ENCODE peak calls at places on chromosomes 6 and 20, in eight cellular contexts. B, J, Q, K, T, I, N and F are unnamed samples.
A peak's percentile ranks its signal among the peaks of the same experiment; 100 is the strongest.

GRCh38 chr20:4192378-4193048 is 177.2 kb upstream of the RNF24 start:
- DNase-seq in Q (no peak), T (no peak), N (no peak), K (no peak), J (no peak), I (no peak), B (no peak), F (no peak)

GRCh38 chr6:122733259-122733658 is 46.3 kb upstream of the FABP7 start:
- DNase-seq in J (no peak), Q (no peak), N (no peak), B (no peak), K (no peak), I (no peak), T (no peak), F (no peak)

GRCh38 chr6:106630366-106630765 is 988 bp downstream of the QRSL1 start:
- DNase-seq in J (no peak), I (no peak), B (no peak), K (no peak), Q (no peak), N (no peak), T (no peak), F (no peak)

GRCh38 chr6:46078294-46078693 is 51.5 kb upstream of the ENPP4 start:
- DNase-seq in I (no peak), J (no peak), T (no peak), B (no peak), Q (no peak), K (no peak), N (no peak), F (no peak)

GRCh38 chr6:15874821-15875220 is 212.0 kb upstream of the DTNBP1 start:
- DNase-seq in I (no peak), Q (no peak), N (peak; percentile 29), K (no peak), J (no peak), T (no peak), B (no peak), F (no peak)

GRCh38 chr6:36028887-36029324 is 1.3 kb downstream of the MAPK14 start:
- DNase-seq in K (no peak), N (peak; percentile 63), B (peak; percentile 81), T (no peak), I (peak; percentile 87), Q (peak; percentile 78), J (peak; percentile 70), F (peak; percentile 72)

GRCh38 chr6:22899446-22899845 is 330.1 kb downstream of the HDGFL1 start:
- DNase-seq in I (no peak), T (no peak), N (no peak), Q (no peak), B (no peak), J (no peak), K (no peak), F (no peak)

GRCh38 chr6:63963756-63964315 is 328.2 kb downstream of the PHF3 start:
- DNase-seq in N (no peak), B (no peak), K (no peak), I (no peak), J (no peak), T (no peak), Q (no peak), F (no peak)

GRCh38 chr6:22325481-22325880 is 28.6 kb upstream of the PRL start:
- DNase-seq in J (no peak), B (no peak), T (no peak), K (no peak), Q (no peak), I (no peak), N (no peak), F (no peak)

GRCh38 chr6:69729870-69730449 is 66.8 kb downstream of the LMBRD1 start:
- DNase-seq in J (no peak), N (no peak), Q (no peak), T (no peak), K (no peak), B (no peak), I (no peak), F (no peak)

GRCh38 chr6:133553652-133554051 is 312.5 kb downstream of the EYA4 start:
- DNase-seq in T (no peak), N (peak; percentile 62), I (no peak), B (no peak), Q (no peak), K (no peak), J (peak; percentile 72), F (no peak)

GRCh38 chr20:41249371-41249770 is 68.2 kb downstream of the ZHX3 start:
- DNase-seq in N (peak; percentile 54), Q (no peak), K (peak; percentile 40), T (no peak), J (no peak), I (peak; percentile 92), B (peak; percentile 86), F (peak; percentile 59)

GRCh38 chr6:1129141-1129540 is 182.8 kb upstream of the FOXQ1 start:
- DNase-seq in J (no peak), K (peak; percentile 47), Q (no peak), B (no peak), N (no peak), T (no peak), I (no peak), F (no peak)

GRCh38 chr6:161406633-161407032 is 132.8 kb upstream of the AGPAT4 start:
- DNase-seq in J (no peak), T (no peak), Q (no peak), K (peak; percentile 35), B (no peak), N (no peak), I (no peak), F (no peak)

GRCh38 chr6:157550114-157550989 is 169.4 kb downstream of the ZDHHC14 start:
- DNase-seq in I (no peak), Q (no peak), B (no peak), N (no peak), J (no peak), T (no peak), K (no peak), F (no peak)

GRCh38 chr6:143063631-143064030 is 2.9 kb downstream of the AIG1 start:
- DNase-seq in I (no peak), B (no peak), N (no peak), K (no peak), T (no peak), Q (no peak), J (no peak), F (no peak)

GRCh38 chr20:35652641-35653429 is 11.9 kb downstream of the CPNE1 start:
- DNase-seq in Q (no peak), I (no peak), T (no peak), B (no peak), K (no peak), J (no peak), N (no peak), F (no peak)

GRCh38 chr6:137705166-137706064 is 161.6 kb upstream of the TNFAIP3 start:
- DNase-seq in N (no peak), I (peak; percentile 61), Q (peak; percentile 76), K (no peak), T (no peak), J (peak; percentile 45), B (peak; percentile 70), F (peak; percentile 71)

GRCh38 chr6:31578461-31579118 is 3.2 kb downstream of the TNF start:
- DNase-seq in T (no peak), J (no peak), N (no peak), I (no peak), Q (no peak), K (no peak), B (no peak), F (no peak)

GRCh38 chr20:6784767-6785166 is 17.3 kb downstream of the BMP2 start:
- DNase-seq in I (no peak), T (no peak), K (no peak), B (no peak), Q (no peak), J (no peak), N (no peak), F (no peak)

GRCh38 chr6:15365273-15365687 is 119.4 kb downstream of the JARID2 start:
- DNase-seq in J (peak; percentile 90), K (peak; percentile 58), Q (peak; percentile 64), B (peak; percentile 92), N (no peak), T (peak; percentile 23), I (peak; percentile 90), F (peak; percentile 81)

GRCh38 chr6:18277181-18278006 is 13.1 kb upstream of the DEK start:
- DNase-seq in N (no peak), I (no peak), K (no peak), T (no peak), Q (no peak), B (no peak), J (no peak), F (no peak)